ENCODE peak calls at places on chromosome 18, in eight cellular contexts. C is fibroblast of lung; M is CD8-positive, alpha-beta memory T cell; O is naive thymus-derived CD4-positive, alpha-beta T cell; U is CD8-positive, alpha-beta T cell; N is cardiac muscle cell; F is tibial artery; T is PC-3. L is an unnamed sample. For H3K4me1, the result is how much of the 10 kb centered on the place peaks cover.

GRCh38 chr18:50468802-50469201 is 91.1 kb upstream of the MAPK4 start:
- DNase-seq in C (no peak), M (no peak), O (no peak), U (no peak), N (no peak), F (no peak), T (no peak), L (no peak)

GRCh38 chr18:74869904-74870863 is 272.5 kb downstream of the ZNF407 start:
- DNase-seq in C (no peak), M (no peak), O (no peak), U (no peak), N (no peak), F (no peak), T (no peak), L (no peak)

GRCh38 chr18:46042571-46043123 is 29.4 kb downstream of the PSTPIP2 start:
- DNase-seq in C (peak), M (no peak), O (no peak), U (no peak), N (no peak), F (no peak), T (peak), L (no peak)

GRCh38 chr18:29184654-29185053 is 1007.7 kb upstream of the CDH2 start:
- DNase-seq in C (peak), M (no peak), O (no peak), U (no peak), N (no peak), F (no peak), T (peak), L (no peak)

GRCh38 chr18:62651276-62652031 is 63.9 kb upstream of the PHLPP1 start:
- DNase-seq in C (no peak), M (no peak), O (no peak), U (no peak), N (no peak), F (no peak), T (no peak), L (no peak)

GRCh38 chr18:62289047-62289446 is 36.1 kb upstream of the TNFRSF11A start:
- DNase-seq in C (no peak), M (no peak), O (no peak), U (no peak), N (no peak), F (no peak), T (peak), L (no peak)

GRCh38 chr18:28075501-28075900 is 101.4 kb downstream of the CDH2 start:
- DNase-seq in C (peak), M (no peak), O (no peak), U (no peak), N (no peak), F (no peak), T (peak), L (no peak)

GRCh38 chr18:6355789-6356589 is 58.7 kb downstream of the L3MBTL4 start:
- DNase-seq in C (peak), M (no peak), O (no peak), U (no peak), N (no peak), F (no peak), T (peak), L (no peak)

GRCh38 chr18:8745355-8746014 is 40.1 kb downstream of the MTCL1 start:
- DNase-seq in C (peak), M (no peak), O (no peak), U (no peak), N (no peak), F (no peak), T (no peak), L (peak)

GRCh38 chr18:36514778-36515177 is 217.3 kb downstream of the FHOD3 start:
- DNase-seq in C (no peak), M (no peak), O (no peak), U (no peak), N (peak), F (no peak), T (no peak), L (no peak)

GRCh38 chr18:50011813-50012445 is 183.0 kb downstream of the MYO5B start:
- DNase-seq in C (peak), M (no peak), O (no peak), U (no peak), N (no peak), F (no peak), T (peak), L (no peak)

GRCh38 chr18:75823376-75823950 is 396.0 kb upstream of the SMIM21 start:
- DNase-seq in C (no peak), M (no peak), O (no peak), U (no peak), N (no peak), F (no peak), T (no peak), L (no peak)

GRCh38 chr18:59383831-59384230 is 24.8 kb upstream of the LMAN1 start:
- DNase-seq in C (no peak), M (no peak), O (no peak), U (no peak), N (no peak), F (no peak), T (no peak), L (no peak)

GRCh38 chr18:43279015-43279758 is 1.9 kb upstream of the SYT4 start:
- DNase-seq in C (peak), M (no peak), O (no peak), U (no peak), N (peak), F (no peak), T (no peak), L (no peak)

GRCh38 chr18:50274941-50275340 is 6.4 kb downstream of the MBD1 start:
- DNase-seq in C (no peak), M (no peak), O (no peak), U (no peak), N (no peak), F (no peak), T (no peak), L (no peak)

GRCh38 chr18:41862921-41863320 is 92.1 kb upstream of the PIK3C3 start:
- DNase-seq in C (no peak), M (no peak), O (no peak), U (no peak), N (no peak), F (no peak), T (no peak), L (no peak)

GRCh38 chr18:21298351-21298750 is 56.3 kb downstream of the GREB1L start:
- DNase-seq in C (no peak), M (no peak), O (no peak), U (no peak), N (no peak), F (no peak), T (peak), L (no peak)

GRCh38 chr18:44309185-44309584 is 371.5 kb upstream of the SETBP1 start:
- DNase-seq in C (peak), M (no peak), O (no peak), U (no peak), N (no peak), F (no peak), T (peak), L (no peak)

GRCh38 chr18:50231621-50232020 is 34.7 kb downstream of the CFAP53 start:
- DNase-seq in C (no peak), M (no peak), O (no peak), U (no peak), N (no peak), F (no peak), T (no peak), L (no peak)

GRCh38 chr18:28079883-28080282 is 97.0 kb downstream of the CDH2 start:
- DNase-seq in C (no peak), M (no peak), O (no peak), U (no peak), N (no peak), F (no peak), T (no peak), L (no peak)

GRCh38 chr18:50009772-50010171 is 185.2 kb downstream of the MYO5B start:
- DNase-seq in C (peak), M (peak), O (peak), U (peak), N (peak), F (no peak), T (peak), L (peak)

GRCh38 chr18:59353079-59353680 is 5.9 kb downstream of the LMAN1 start:
- DNase-seq in C (no peak), M (no peak), O (no peak), U (no peak), N (peak), F (no peak), T (peak), L (no peak)

GRCh38 chr18:65352183-65352582 is 398.6 kb upstream of the CDH7 start:
- DNase-seq in C (peak), M (no peak), O (no peak), U (no peak), N (no peak), F (no peak), T (peak), L (no peak)

GRCh38 chr18:31576670-31577069 is 15.0 kb upstream of the TTR start:
- DNase-seq in C (no peak), M (no peak), O (no peak), U (no peak), N (no peak), F (no peak), T (no peak), L (no peak)

GRCh38 chr18:55249572-55249971 is 290.3 kb upstream of the CCDC68 start:
- DNase-seq in C (no peak), M (no peak), O (no peak), U (no peak), N (no peak), F (no peak), T (peak), L (no peak)

GRCh38 chr18:13221821-13222220 is 3.3 kb downstream of the LDLRAD4 start:
- DNase-seq in C (peak), M (no peak), O (no peak), U (no peak), N (no peak), F (peak), T (no peak), L (no peak)

GRCh38 chr18:7871560-7872456 is 304.7 kb downstream of the PTPRM start:
- DNase-seq in C (peak), M (no peak), O (no peak), U (no peak), N (no peak), F (no peak), T (peak), L (no peak)

GRCh38 chr18:36464126-36464651 is 166.7 kb downstream of the FHOD3 start:
- DNase-seq in C (no peak), M (no peak), O (no peak), U (no peak), N (peak), F (no peak), T (no peak), L (no peak)

GRCh38 chr18:59516356-59517155 is 157.5 kb upstream of the LMAN1 start:
- DNase-seq in C (peak), M (no peak), O (no peak), U (no peak), N (peak), F (no peak), T (peak), L (no peak)

GRCh38 chr18:72206814-72207213 is 337.3 kb downstream of the CBLN2 start:
- DNase-seq in C (no peak), M (no peak), O (no peak), U (no peak), N (peak), F (no peak), T (no peak), L (no peak)

GRCh38 chr18:36610716-36611115 is 218.1 kb downstream of the TPGS2 start:
- DNase-seq in C (no peak), M (no peak), O (no peak), U (no peak), N (no peak), F (no peak), T (no peak), L (no peak)

GRCh38 chr18:29164020-29164706 is 987.2 kb upstream of the CDH2 start:
- DNase-seq in C (peak), M (no peak), O (no peak), U (no peak), N (no peak), F (no peak), T (peak), L (no peak)

GRCh38 chr18:29191263-29191662 is 1014.3 kb upstream of the CDH2 start:
- DNase-seq in C (peak), M (no peak), O (no peak), U (no peak), N (no peak), F (no peak), T (peak), L (no peak)

GRCh38 chr18:28961669-28962228 is 784.8 kb upstream of the CDH2 start:
- DNase-seq in C (peak), M (no peak), O (no peak), U (no peak), N (peak), F (no peak), T (peak), L (no peak)

GRCh38 chr18:53305471-53305870 is 919.0 kb downstream of the MBD2 start:
- DNase-seq in C (no peak), M (no peak), O (no peak), U (no peak), N (no peak), F (no peak), T (no peak), L (no peak)

GRCh38 chr18:286515-287310 is 18.9 kb upstream of the THOC1 start:
- DNase-seq in C (peak), M (no peak), O (no peak), U (no peak), N (peak), F (no peak), T (peak), L (no peak)

GRCh38 chr18:493974-494601 is 6.4 kb downstream of the COLEC12 start:
- DNase-seq in C (no peak), M (no peak), O (no peak), U (no peak), N (no peak), F (no peak), T (no peak), L (no peak)

GRCh38 chr18:55781481-55781957 is 193.5 kb upstream of the TCF4 start:
- DNase-seq in C (peak), M (no peak), O (no peak), U (no peak), N (peak), F (no peak), T (peak), L (no peak)

GRCh38 chr18:48720655-48721025 is 181.8 kb downstream of the CTIF start:
- DNase-seq in C (no peak), M (no peak), O (no peak), U (no peak), N (no peak), F (no peak), T (no peak), L (no peak)
- H3K27ac ChIP-seq in C (no peak), M (no peak), O (no peak), U (no peak), N (peak), F (no peak), T (no peak), L (no peak)

DNA sequence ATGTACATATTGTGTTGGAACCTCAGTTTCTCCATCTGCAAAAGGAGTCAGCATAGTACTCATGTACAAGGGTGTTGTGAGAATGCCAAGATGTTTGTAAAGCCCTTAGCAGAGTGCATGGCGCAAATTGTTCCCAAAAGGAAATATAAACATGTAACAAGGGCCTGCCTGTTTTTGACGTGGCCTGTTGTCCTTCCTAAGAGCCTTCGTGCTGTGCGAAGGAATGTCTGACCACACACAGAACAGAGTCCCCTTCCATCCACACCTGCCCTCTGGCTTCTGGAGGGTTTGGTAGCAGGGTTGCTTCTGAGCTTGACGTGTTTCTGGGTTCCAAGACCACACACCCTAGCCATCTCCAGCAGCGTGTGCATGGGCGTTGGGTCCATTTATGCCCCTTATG is 34.9 kb downstream of the CABLES1 start:
- DNase-seq in C (no peak), M (no peak), O (no peak), U (no peak), N (no peak), F (no peak), T (no peak), L (no peak)
- H3K4me1 ChIP-seq in C (under half), M (under half), O (under half), U (under half), N (under half), F (under half), T (under half), L (under half)

DNA sequence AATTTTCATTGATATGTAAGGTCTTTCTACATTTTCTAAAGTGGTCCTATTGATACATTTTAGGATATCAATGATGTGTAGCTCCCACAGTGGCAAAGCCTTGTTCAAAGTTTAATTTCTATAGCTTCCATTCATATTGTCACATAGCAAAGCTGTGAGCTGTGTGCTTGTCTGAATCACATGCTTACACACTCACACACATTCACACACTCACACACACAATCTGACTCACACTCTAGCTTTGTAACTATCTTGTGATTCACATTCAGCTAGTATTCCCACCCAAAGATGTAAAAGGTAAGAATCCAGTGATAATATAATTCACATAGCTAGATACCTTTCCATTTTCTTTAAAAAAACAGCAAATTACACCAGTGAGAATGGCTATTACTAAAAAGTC is 58.7 kb downstream of the MAPRE2 start:
- DNase-seq in C (peak), M (no peak), O (no peak), U (no peak), N (no peak), F (no peak), T (no peak), L (no peak)
- H3K4me3 ChIP-seq in C (no peak), M (no peak), O (no peak), U (no peak), N (no peak), F (no peak), T (no peak), L (no peak)

DNA sequence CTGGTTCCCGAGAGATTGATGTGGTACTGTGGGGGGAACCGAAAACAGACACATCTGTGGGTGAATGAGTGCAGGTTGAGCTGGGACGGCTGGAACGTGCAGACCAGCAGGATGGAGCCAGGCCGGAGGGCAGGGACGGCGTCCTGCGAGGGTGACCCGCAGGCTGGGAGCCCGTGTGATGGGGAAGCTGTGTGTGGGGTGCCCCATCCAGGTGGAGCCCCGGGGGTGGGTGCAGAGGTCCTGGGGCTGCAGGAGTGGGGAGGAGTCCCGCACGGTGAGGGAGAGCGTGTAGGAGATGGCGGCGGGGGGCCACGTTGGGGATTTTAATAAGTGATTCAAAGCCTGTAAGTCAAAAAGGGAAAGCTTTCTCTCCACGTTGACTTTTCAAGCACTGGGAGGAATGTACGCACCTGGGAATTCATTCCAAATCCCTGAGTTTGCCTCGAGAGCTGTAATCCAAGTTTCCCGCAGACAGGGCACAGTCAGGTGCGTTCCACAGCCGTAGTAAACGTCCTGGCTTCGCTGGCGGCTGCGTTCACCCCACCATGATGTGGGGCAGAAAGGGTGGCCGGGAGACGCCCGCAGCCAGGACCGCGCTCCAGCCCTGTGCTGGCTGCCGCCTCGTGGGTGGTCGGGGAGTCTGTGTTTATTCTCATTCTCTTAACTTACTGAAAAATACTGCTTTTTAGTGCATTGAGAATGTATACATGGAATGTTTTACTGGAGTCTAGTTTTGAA is 54.0 kb downstream of the NFATC1 start:
- DNase-seq in C (no peak), M (no peak), O (no peak), U (no peak), N (no peak), F (no peak), T (no peak), L (no peak)
- H3K27ac ChIP-seq in C (no peak), M (no peak), O (no peak), U (no peak), N (peak), F (no peak), T (no peak), L (no peak)

GRCh38 chr18:58102875-58103274 is 58.8 kb downstream of the NEDD4L start:
- DNase-seq in C (no peak), M (no peak), O (no peak), U (no peak), N (no peak), F (no peak), T (no peak), L (no peak)
- H3K4me1 ChIP-seq in C (under half), M (under half), O (under half), U (under half), N (under half), F (under half), T (under half), L (under half)

GRCh38 chr18:63981719-63982118 is 11.8 kb downstream of the SERPINB8 start:
- DNase-seq in C (no peak), M (no peak), O (no peak), U (no peak), N (no peak), F (no peak), T (no peak), L (no peak)

GRCh38 chr18:63979409-63979908 is 9.6 kb downstream of the SERPINB8 start:
- DNase-seq in C (peak), M (peak), O (peak), U (peak), N (peak), F (no peak), T (peak), L (peak)

GRCh38 chr18:63980896-63981454 is 11.1 kb downstream of the SERPINB8 start:
- DNase-seq in C (no peak), M (no peak), O (no peak), U (no peak), N (no peak), F (no peak), T (no peak), L (no peak)

GRCh38 chr18:63982361-63982760 is 12.5 kb downstream of the SERPINB8 start:
- DNase-seq in C (no peak), M (no peak), O (no peak), U (no peak), N (no peak), F (no peak), T (no peak), L (no peak)

DNA sequence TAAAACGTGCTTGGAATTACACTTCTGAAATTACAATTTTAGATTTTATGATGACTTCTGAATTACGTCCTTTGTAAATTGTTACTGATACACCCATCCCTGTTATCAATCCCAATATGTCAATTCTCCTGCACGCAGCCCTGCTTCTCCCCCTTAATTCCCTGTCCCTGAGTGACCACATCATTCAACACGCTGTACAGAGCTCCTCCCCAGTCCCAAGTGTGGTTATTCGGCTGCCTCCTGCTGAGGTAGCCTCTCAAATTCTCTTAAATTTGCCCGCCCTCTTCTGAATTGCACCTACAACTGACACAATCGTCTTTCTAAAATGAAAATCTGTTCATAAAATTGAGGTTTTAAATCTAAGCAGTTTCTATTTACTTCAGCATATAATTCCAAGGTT is 10.1 kb downstream of the SERPINB8 start:
- DNase-seq in C (no peak), M (no peak), O (no peak), U (no peak), N (no peak), F (no peak), T (no peak), L (no peak)
- H3K4me3 ChIP-seq in C (peak), M (no peak), O (no peak), U (no peak), N (no peak), F (peak), T (no peak), L (no peak)